ENCODE peak calls at places on chromosome 18, in eight cellular contexts. E is prostate gland, M is AG04449, V is lower leg skin, H is kidney epithelial cell, C is uterus, P is fibroblast of pulmonary artery, U is GM23338. Z is an unnamed sample.

GRCh38 chr18:63253428-63254372 is 65.9 kb downstream of the BCL2 start:
- DNase-seq in C (no peak), P (peak; percentile 42), U (no peak), M (no peak), H (no peak), E (no peak), V (no peak), Z (no peak)

GRCh38 chr18:67367540-67367939 is 149.0 kb downstream of the DSEL start:
- DNase-seq in M (no peak), U (no peak), C (no peak), P (no peak), E (no peak), V (no peak), H (no peak), Z (no peak)

GRCh38 chr18:78724214-78724834 is 255.3 kb upstream of the SALL3 start:
- DNase-seq in U (no peak), H (no peak), V (no peak), M (no peak), C (no peak), P (no peak), E (no peak), Z (no peak)

GRCh38 chr18:46688853-46689525 is 32.0 kb upstream of the LOXHD1 start:
- DNase-seq in E (no peak), U (peak; percentile 26), H (no peak), C (no peak), M (no peak), P (no peak), V (no peak), Z (no peak)

GRCh38 chr18:24121625-24122024 is 17.2 kb upstream of the CABYR start:
- DNase-seq in H (no peak), M (no peak), V (no peak), C (no peak), P (no peak), U (no peak), E (no peak), Z (no peak)

GRCh38 chr18:25518716-25519053 is 166.7 kb upstream of the ZNF521 start:
- DNase-seq in V (no peak), E (no peak), C (no peak), H (no peak), U (no peak), P (no peak), M (no peak), Z (no peak)

GRCh38 chr18:73646772-73647171 is 500.9 kb downstream of the FBXO15 start:
- DNase-seq in M (peak; percentile 56), H (peak; percentile 56), C (no peak), V (no peak), P (peak; percentile 79), E (no peak), U (no peak), Z (peak; percentile 38)

GRCh38 chr18:54127759-54128378 is 96.6 kb downstream of the MBD2 start:
- DNase-seq in H (no peak), E (no peak), V (no peak), M (no peak), C (no peak), U (peak; percentile 93), P (peak; percentile 77), Z (no peak)

GRCh38 chr18:45626330-45627203 is 11.3 kb downstream of the SLC14A2 start:
- DNase-seq in U (peak; percentile 78), C (no peak), M (no peak), V (no peak), H (no peak), P (peak; percentile 27), E (no peak), Z (no peak)

GRCh38 chr18:13219576-13219975 is 1.0 kb downstream of the LDLRAD4 start:
- DNase-seq in V (no peak), M (no peak), U (no peak), P (no peak), H (no peak), E (no peak), C (no peak), Z (no peak)

GRCh38 chr18:3461704-3462103 is 11.7 kb downstream of the TGIF1 start:
- DNase-seq in H (no peak), P (no peak), V (no peak), M (no peak), E (no peak), U (no peak), C (no peak), Z (no peak)

GRCh38 chr18:78612318-78612717 is 367.3 kb upstream of the SALL3 start:
- DNase-seq in C (no peak), E (no peak), M (no peak), P (no peak), V (no peak), U (no peak), H (no peak), Z (no peak)

GRCh38 chr18:49476664-49477411 is 10.2 kb downstream of the C18orf32 start:
- DNase-seq in E (no peak), U (peak; percentile 4), C (no peak), H (peak; percentile 50), M (peak; percentile 14), P (peak; percentile 96), V (no peak), Z (peak; percentile 72)

GRCh38 chr18:2070636-2071035 is 500.7 kb downstream of the METTL4 start:
- DNase-seq in P (no peak), E (no peak), H (no peak), C (no peak), V (no peak), M (no peak), U (no peak), Z (no peak)

GRCh38 chr18:54223568-54224241 is 764 bp downstream of the MBD2 start:
- DNase-seq in H (peak; percentile 70), C (peak; percentile 65), U (peak; percentile 41), M (peak; percentile 79), E (peak; percentile 72), V (peak; percentile 87), P (peak; percentile 90), Z (no peak)

GRCh38 chr18:9694174-9694573 is 13.9 kb upstream of the RAB31 start:
- DNase-seq in C (no peak), H (no peak), P (no peak), U (no peak), M (no peak), V (no peak), E (no peak), Z (no peak)

GRCh38 chr18:76494541-76495403 is at the start of gene ZNF516:
- DNase-seq in V (no peak), P (peak; percentile 42), C (peak; percentile 50), E (no peak), U (peak; percentile 74), H (no peak), M (no peak), Z (no peak)

GRCh38 chr18:45998244-45998643 is 31.1 kb upstream of the EPG5 start:
- DNase-seq in H (no peak), M (no peak), V (no peak), C (no peak), U (no peak), P (no peak), E (no peak), Z (no peak)

GRCh38 chr18:44592639-44593038 is 88.0 kb upstream of the SETBP1 start:
- DNase-seq in M (no peak), C (no peak), P (peak; percentile 21), U (no peak), H (no peak), V (no peak), E (no peak), Z (no peak)

GRCh38 chr18:23071285-23071684 is 64.0 kb upstream of the CABLES1 start:
- DNase-seq in U (no peak), H (no peak), P (peak; percentile 16), E (peak; percentile 24), M (no peak), V (peak; percentile 42), C (no peak), Z (no peak)

GRCh38 chr18:60895181-60895580 is 438.0 kb upstream of the CDH20 start:
- DNase-seq in U (no peak), E (no peak), H (no peak), P (peak; percentile 24), C (no peak), M (no peak), V (no peak), Z (no peak)

GRCh38 chr18:39624934-39625333 is 2059.3 kb upstream of the CELF4 start:
- DNase-seq in H (peak; percentile 32), M (no peak), E (no peak), P (peak; percentile 69), U (peak; percentile 42), V (no peak), C (no peak), Z (no peak)
- TF ChIP-seq CTCF in H (no peak), M (no peak), E (no peak), P (no peak), U (no peak), V (no peak), C (no peak), Z (no peak)

DNA sequence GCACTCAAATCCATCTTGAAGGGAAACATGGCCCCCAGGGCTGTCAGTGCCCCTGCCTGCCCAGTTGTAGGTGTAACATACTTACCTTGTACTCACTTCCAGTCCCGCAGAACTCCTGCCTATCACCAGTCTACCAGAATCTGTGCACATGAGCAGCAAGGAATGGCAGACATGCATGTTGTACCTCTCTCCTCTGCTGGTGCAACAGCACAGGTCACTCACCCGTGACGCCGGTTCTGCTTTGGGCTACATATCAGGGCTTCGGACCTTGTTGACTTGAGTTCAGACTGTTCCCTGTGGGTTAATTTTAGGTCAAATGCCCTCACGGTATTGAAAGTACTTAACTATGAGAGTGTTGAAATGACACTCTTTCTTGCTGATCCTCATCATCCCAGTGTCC is 215.7 kb downstream of the TPGS2 start:
- DNase-seq in C (no peak), P (no peak), E (no peak), U (no peak), H (no peak), V (no peak), M (no peak), Z (no peak)
- H3K4me3 ChIP-seq in C (no peak overlapping the region), P (no peak overlapping the region), E (no peak overlapping the region), U (no peak overlapping the region), H (no peak overlapping the region), V (no peak overlapping the region), M (no peak overlapping the region), Z (no peak overlapping the region)

GRCh38 chr18:26813043-26813442 is 52.5 kb downstream of the AQP4 start:
- DNase-seq in E (peak; percentile 42), V (no peak), P (peak; percentile 8), U (peak; percentile 80), M (no peak), C (peak; percentile 37), H (peak; percentile 14), Z (peak; percentile 30)
- TF ChIP-seq CTCF in E (peak; percentile 47), V (no peak), P (peak; percentile 7), U (peak; percentile 92), M (no peak), C (peak; percentile 45), H (peak; percentile 50), Z (peak; percentile 89)

DNA sequence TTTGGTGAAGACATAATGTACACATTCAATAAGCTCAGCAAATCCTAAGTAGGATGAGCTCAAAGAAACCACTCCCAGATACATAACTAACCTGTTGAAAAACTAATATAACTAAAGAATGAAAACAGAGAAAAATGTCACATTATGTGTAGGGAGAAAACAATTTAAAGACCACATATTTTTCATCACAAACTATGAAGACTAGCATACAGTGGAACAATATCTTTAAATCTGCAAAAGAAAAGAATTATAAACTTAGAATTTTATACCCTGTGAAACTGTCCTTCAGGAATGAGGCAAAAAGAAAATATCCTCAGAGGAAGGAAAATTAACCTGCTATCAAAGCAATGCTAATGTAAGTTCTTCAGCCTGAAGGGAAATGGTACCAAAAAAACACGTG is 151.5 kb downstream of the PIEZO2 start:
- DNase-seq in E (no peak), H (no peak), P (no peak), U (no peak), M (no peak), V (no peak), C (no peak), Z (no peak)
- H3K4me3 ChIP-seq in E (no peak overlapping the region), H (no peak overlapping the region), P (no peak overlapping the region), U (no peak overlapping the region), M (no peak overlapping the region), V (no peak overlapping the region), C (no peak overlapping the region), Z (no peak overlapping the region)

Z was measured in epithelial cell of proximal tubule.